ENCODE peak calls at places on chromosome 9, in five cellular contexts. C, R, O, B and L are unnamed samples.

GRCh38 chr9:26462751-26463150 is 429.9 kb downstream of the CAAP1 start:
- DNase-seq in C (no peak), R (no peak), O (no peak), B (no peak), L (no peak)

GRCh38 chr9:22278426-22278825 is 168.2 kb upstream of the DMRTA1 start:
- DNase-seq in C (no peak), R (no peak), O (no peak), B (peak; percentile 13), L (no peak)

GRCh38 chr9:22147818-22148573 is 138.9 kb upstream of the CDKN2B start:
- DNase-seq in C (no peak), R (no peak), O (no peak), B (peak; percentile 77), L (peak; percentile 41)

GRCh38 chr9:98062161-98062560 is 5.6 kb downstream of the NANS start:
- DNase-seq in C (no peak), R (no peak), O (no peak), B (no peak), L (no peak)

GRCh38 chr9:37025381-37026084 is 8.5 kb downstream of the PAX5 start:
- DNase-seq in C (no peak), R (peak; percentile 15), O (no peak), B (no peak), L (no peak)

GRCh38 chr9:20754556-20754955 is 70.5 kb downstream of the FOCAD start:
- DNase-seq in C (no peak), R (no peak), O (no peak), B (no peak), L (no peak)

GRCh38 chr9:132037470-132037869 is 42.2 kb downstream of the MED27 start:
- DNase-seq in C (no peak), R (peak; percentile 72), O (no peak), B (no peak), L (no peak)

GRCh38 chr9:75545292-75545691 is 345.2 kb upstream of the PCSK5 start:
- DNase-seq in C (no peak), R (no peak), O (no peak), B (no peak), L (no peak)

GRCh38 chr9:34988218-34989055 is 1.1 kb upstream of the DNAJB5 start:
- DNase-seq in C (peak; percentile 77), R (no peak), O (peak; percentile 32), B (no peak), L (no peak)

GRCh38 chr9:133459476-133460404 is at the start of gene CACFD1:
- DNase-seq in C (peak; percentile 99), R (peak; percentile 96), O (peak; percentile 91), B (peak; percentile 82), L (peak; percentile 98)

GRCh38 chr9:112558978-112559377 is 72.4 kb downstream of the KIAA1958 start:
- DNase-seq in C (no peak), R (no peak), O (no peak), B (no peak), L (no peak)

GRCh38 chr9:89440548-89440947 is 57.4 kb downstream of the SEMA4D start:
- DNase-seq in C (peak; percentile 84), R (no peak), O (no peak), B (no peak), L (no peak)

GRCh38 chr9:37908698-37909186 is 4.8 kb upstream of the SLC25A51 start:
- DNase-seq in C (no peak), R (no peak), O (no peak), B (no peak), L (no peak)

GRCh38 chr9:32551491-32552049 is 557 bp upstream of the SMIM27 start:
- DNase-seq in C (peak; percentile 68), R (peak; percentile 32), O (peak; percentile 33), B (no peak), L (peak; percentile 21)

GRCh38 chr9:89022071-89022721 is 30.9 kb downstream of the S1PR3 start:
- DNase-seq in C (peak; percentile 73), R (no peak), O (no peak), B (peak; percentile 31), L (no peak)

GRCh38 chr9:123775885-123776284 is 154.0 kb downstream of the DENND1A start:
- DNase-seq in C (no peak), R (no peak), O (no peak), B (no peak), L (no peak)

GRCh38 chr9:77475641-77476473 is 172.3 kb downstream of the GNA14 start:
- DNase-seq in C (no peak), R (no peak), O (peak; percentile 15), B (peak; percentile 73), L (no peak)

GRCh38 chr9:131423171-131423581 is 29.3 kb downstream of the PRRC2B start:
- DNase-seq in C (peak; percentile 86), R (peak; percentile 38), O (no peak), B (peak; percentile 50), L (peak; percentile 83)

GRCh38 chr9:80560976-80561375 is 989.2 kb downstream of the TLE4 start:
- DNase-seq in C (no peak), R (no peak), O (no peak), B (no peak), L (no peak)

GRCh38 chr9:113566011-113566711 is 102.6 kb downstream of the RGS3 start:
- DNase-seq in C (peak; percentile 65), R (no peak), O (no peak), B (no peak), L (no peak)

GRCh38 chr9:7613931-7614330 is 185.6 kb downstream of the DMAC1 start:
- DNase-seq in C (no peak), R (no peak), O (no peak), B (no peak), L (no peak)

GRCh38 chr9:33375841-33376321 is 26.5 kb downstream of the AQP7 start:
- DNase-seq in C (no peak), R (no peak), O (no peak), B (no peak), L (no peak)

GRCh38 chr9:21267141-21267540 is 27.3 kb upstream of the IFNA14 start:
- DNase-seq in C (peak; percentile 11), R (no peak), O (no peak), B (no peak), L (no peak)

GRCh38 chr9:19149230-19149629 is 21.9 kb upstream of the PLIN2 start:
- DNase-seq in C (no peak), R (no peak), O (no peak), B (no peak), L (no peak)

GRCh38 chr9:129898205-129898604 is 62.9 kb downstream of the USP20 start:
- DNase-seq in C (peak; percentile 81), R (no peak), O (no peak), B (no peak), L (peak; percentile 33)

GRCh38 chr9:136345281-136346156 is 18.0 kb downstream of the DNLZ start:
- DNase-seq in C (peak; percentile 95), R (no peak), O (no peak), B (peak; percentile 38), L (peak; percentile 77)

GRCh38 chr9:89523948-89524347 is 26.0 kb upstream of the SEMA4D start:
- DNase-seq in C (no peak), R (no peak), O (peak; percentile 41), B (no peak), L (no peak)

GRCh38 chr9:104895572-104895971 is 32.4 kb downstream of the ABCA1 start:
- DNase-seq in C (no peak), R (no peak), O (no peak), B (peak; percentile 75), L (peak; percentile 49)

GRCh38 chr9:12693141-12693540 is at the start of gene TYRP1:
- DNase-seq in C (peak; percentile 18), R (no peak), O (no peak), B (no peak), L (no peak)

GRCh38 chr9:97900103-97900737 is 22.1 kb downstream of the TRMO start:
- DNase-seq in C (no peak), R (no peak), O (no peak), B (peak; percentile 86), L (no peak)

GRCh38 chr9:93307468-93308157 is 123.7 kb downstream of the WNK2 start:
- DNase-seq in C (no peak), R (no peak), O (no peak), B (no peak), L (no peak)